ENCODE peak calls at places on chromosomes 5 and 9, in six cellular contexts. N is H1, Q is mesendoderm, T is GM12878, S is GM23248, X is H9. A is an unnamed sample.

GRCh38 chr9:113593682-113594281 is 130.3 kb downstream of the RGS3 start:
- DNase-seq in X (peak), T (no peak), N (peak), S (peak), Q (peak), A (peak)

GRCh38 chr5:2958976-2959375 is 207.5 kb upstream of the IRX2 start:
- DNase-seq in S (no peak), Q (no peak), T (no peak), X (no peak), N (no peak), A (no peak)

GRCh38 chr9:90141723-90142122 is 500.9 kb downstream of the DIRAS2 start:
- DNase-seq in S (peak), N (no peak), Q (peak), X (no peak), T (no peak), A (no peak)

GRCh38 chr5:163760498-163760897 is 255.1 kb downstream of the MAT2B start:
- DNase-seq in T (no peak), X (no peak), N (no peak), S (peak), Q (no peak), A (peak)

GRCh38 chr9:107137495-107138202 is 145.4 kb upstream of the RAD23B start:
- DNase-seq in Q (peak), N (no peak), S (peak), T (no peak), X (no peak), A (no peak)

GRCh38 chr5:59592101-59592500 is 301.4 kb downstream of the PDE4D start:
- DNase-seq in X (no peak), N (no peak), T (no peak), Q (no peak), S (peak), A (no peak)

GRCh38 chr9:129776938-129777768 is 24.3 kb upstream of the PTGES start:
- DNase-seq in S (peak), T (no peak), N (no peak), Q (peak), X (peak), A (peak)

GRCh38 chr5:161094411-161094810 is 242.4 kb upstream of the ATP10B start:
- DNase-seq in T (no peak), S (peak), N (no peak), Q (no peak), X (no peak), A (peak)

GRCh38 chr5:158198636-158199035 is 339.7 kb upstream of the CLINT1 start:
- DNase-seq in T (peak), X (no peak), Q (peak), S (no peak), N (no peak), A (no peak)

GRCh38 chr5:72844218-72844603 is 27.8 kb downstream of the TNPO1 start:
- DNase-seq in N (no peak), S (no peak), X (no peak), T (no peak), Q (no peak), A (no peak)

GRCh38 chr5:157539623-157540022 is 36.0 kb downstream of the ADAM19 start:
- DNase-seq in X (no peak), S (no peak), Q (no peak), N (no peak), T (no peak), A (no peak)

GRCh38 chr5:118249386-118249785 is 739.0 kb downstream of the DTWD2 start:
- DNase-seq in X (no peak), S (no peak), N (no peak), Q (no peak), T (no peak), A (no peak)

GRCh38 chr5:117732264-117732663 is 1157.6 kb upstream of the SEMA6A start:
- DNase-seq in N (no peak), X (no peak), S (no peak), T (no peak), Q (no peak), A (no peak)

GRCh38 chr9:72065076-72065475 is 4.7 kb upstream of the C9orf57 start:
- DNase-seq in S (no peak), N (no peak), T (no peak), Q (no peak), X (no peak), A (no peak)

GRCh38 chr9:93266521-93267001 is 82.6 kb downstream of the WNK2 start:
- DNase-seq in T (no peak), X (no peak), S (no peak), Q (no peak), N (no peak), A (no peak)

GRCh38 chr5:88674262-88675158 is 208.5 kb downstream of the MEF2C start:
- DNase-seq in S (peak), X (peak), N (peak), T (no peak), Q (peak), A (peak)

GRCh38 chr5:469752-470483 is 26.9 kb downstream of the EXOC3 start:
- DNase-seq in S (no peak), T (no peak), N (no peak), Q (no peak), X (no peak), A (no peak)

GRCh38 chr9:38687389-38687842 is 32.5 kb downstream of the FAM240B start:
- DNase-seq in N (no peak), S (no peak), X (peak), Q (no peak), T (no peak), A (peak)

GRCh38 chr5:57834829-57835554 is 352.4 kb upstream of the ACTBL2 start:
- DNase-seq in N (peak), T (no peak), Q (peak), X (peak), S (no peak), A (peak)

GRCh38 chr9:136279471-136279870 is 24.4 kb downstream of the CCDC187 start:
- DNase-seq in N (no peak), X (no peak), Q (no peak), S (no peak), T (no peak), A (no peak)

GRCh38 chr9:137836151-137836830 is 41.3 kb upstream of the CACNA1B start:
- DNase-seq in T (no peak), X (no peak), S (no peak), Q (no peak), N (no peak), A (no peak)

GRCh38 chr5:149853019-149853648 is 91.5 kb downstream of the PDE6A start:
- DNase-seq in N (peak), S (peak), T (no peak), X (peak), Q (peak), A (peak)

GRCh38 chr9:119601632-119602031 is 232.4 kb upstream of the BRINP1 start:
- DNase-seq in Q (no peak), X (no peak), N (no peak), T (no peak), S (no peak), A (no peak)

GRCh38 chr9:114804504-114804903 is 1.3 kb downstream of the TNFSF15 start:
- DNase-seq in S (peak), N (no peak), T (no peak), Q (no peak), X (no peak), A (peak)

GRCh38 chr9:130433947-130434262 is 10.9 kb upstream of the ASS1 start:
- DNase-seq in T (no peak), X (no peak), N (no peak), Q (no peak), S (no peak), A (no peak)

GRCh38 chr9:7028591-7028990 is 270.8 kb downstream of the KDM4C start:
- DNase-seq in S (peak), T (no peak), Q (no peak), N (no peak), X (no peak), A (no peak)

GRCh38 chr5:140020601-140021177 is 22.4 kb downstream of the NRG2 start:
- DNase-seq in S (peak), T (no peak), N (no peak), X (no peak), Q (no peak), A (no peak)
- H3K27ac ChIP-seq in S (no peak), T (no peak), N (no peak), X (no peak), Q (no peak), A (no peak)

DNA sequence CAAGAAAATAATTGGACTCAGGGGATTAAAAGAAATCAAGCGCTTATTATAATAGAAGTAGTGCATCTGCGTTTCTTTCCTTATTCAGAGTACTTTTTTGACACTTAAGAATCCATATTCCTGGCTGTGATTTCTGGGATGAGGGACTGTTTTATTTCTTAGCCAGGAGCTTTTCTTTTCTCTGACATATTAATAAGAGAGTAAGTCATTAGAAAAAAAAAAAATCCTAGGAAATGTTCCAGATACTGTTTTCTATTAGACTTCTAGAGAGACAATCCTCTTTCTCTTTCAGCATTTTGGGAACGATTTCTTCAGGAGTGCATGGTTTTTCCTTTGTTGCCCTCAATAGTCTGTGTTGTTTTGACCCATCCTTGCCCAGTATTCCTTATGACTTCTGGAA is 8.3 kb upstream of the ABCA1 start:
- DNase-seq in Q (no peak), N (no peak), X (no peak), T (no peak), S (no peak), A (no peak)
- H3K4me2 ChIP-seq in Q (no peak), N (no peak), X (no peak), T (no peak), S (no peak), A (no peak)

DNA sequence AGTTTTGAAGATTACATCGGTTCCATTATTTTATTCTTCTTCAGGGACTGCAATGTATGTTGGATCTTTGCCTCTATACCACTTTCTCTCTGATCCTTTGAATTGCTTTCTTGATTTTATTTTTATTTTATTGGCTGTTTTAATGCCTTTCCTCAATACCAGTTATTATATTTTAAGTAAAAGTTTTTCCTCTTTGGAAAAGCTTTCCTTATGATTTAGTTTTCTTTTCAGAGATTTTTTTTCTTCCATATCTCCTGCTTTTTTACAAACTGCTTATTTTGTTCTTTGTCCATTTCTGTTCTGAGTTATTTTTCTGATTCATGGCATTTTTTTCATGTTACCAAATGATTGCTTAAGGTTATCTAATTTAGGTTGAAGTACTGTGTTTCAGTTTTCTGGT is 11.5 kb downstream of the ZMAT2 start:
- DNase-seq in T (no peak), X (no peak), Q (no peak), N (no peak), S (no peak), A (no peak)
- H3K9ac ChIP-seq in T (no peak), X (no peak), Q (no peak), N (no peak), S (no peak), A (no peak)

GRCh38 chr5:179171251-179171815 is 111.2 kb downstream of the ZNF354C start:
- DNase-seq in N (no peak), X (no peak), S (no peak), Q (no peak), T (no peak), A (no peak)
- H3K27ac ChIP-seq in N (no peak), X (no peak), S (no peak), Q (no peak), T (no peak), A (no peak)

DNA sequence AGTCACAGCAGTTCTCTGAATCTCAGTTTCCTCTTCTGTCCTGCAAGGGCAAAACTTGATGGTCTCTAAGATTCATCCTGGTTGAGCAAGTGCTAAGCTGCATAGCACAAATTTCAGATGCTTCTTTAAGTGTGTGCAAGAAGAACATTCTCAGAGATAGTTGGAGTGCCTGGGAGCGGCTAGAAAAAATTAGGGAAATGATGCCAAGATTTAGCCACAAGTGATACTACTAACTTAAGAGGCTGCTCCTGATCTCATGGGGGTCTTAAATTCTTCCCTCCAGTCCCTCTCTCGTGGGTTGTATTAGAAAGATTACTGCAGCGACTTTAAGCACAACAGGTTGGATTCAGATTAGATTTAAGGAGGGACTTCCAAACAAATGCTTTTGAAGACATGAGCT is 24.2 kb downstream of the INSYN2B start:
- DNase-seq in N (no peak), T (no peak), Q (no peak), S (no peak), X (no peak), A (peak)
- H3K4me2 ChIP-seq in N (no peak), T (no peak), Q (no peak), S (no peak), X (no peak), A (no peak)

GRCh38 chr9:70441622-70442021 is 27.2 kb upstream of the KLF9 start:
- DNase-seq in N (no peak), S (no peak), X (no peak), Q (no peak), T (no peak), A (no peak)

GRCh38 chr9:70444904-70445303 is 30.4 kb upstream of the KLF9 start:
- DNase-seq in T (no peak), X (no peak), N (no peak), Q (no peak), S (peak), A (no peak)

GRCh38 chr9:70438341-70438924 is 24.0 kb upstream of the KLF9 start:
- DNase-seq in X (no peak), S (peak), T (no peak), Q (peak), N (no peak), A (peak)

GRCh38 chr9:70439991-70440706 is 25.7 kb upstream of the KLF9 start:
- DNase-seq in Q (no peak), T (no peak), S (peak), X (no peak), N (no peak), A (peak)

GRCh38 chr9:70442328-70442848 is 27.9 kb upstream of the KLF9 start:
- DNase-seq in Q (no peak), S (no peak), X (no peak), T (no peak), N (no peak), A (no peak)
- H3K9ac ChIP-seq in Q (no peak), S (no peak), X (no peak), T (no peak), N (no peak), A (no peak)

DNA sequence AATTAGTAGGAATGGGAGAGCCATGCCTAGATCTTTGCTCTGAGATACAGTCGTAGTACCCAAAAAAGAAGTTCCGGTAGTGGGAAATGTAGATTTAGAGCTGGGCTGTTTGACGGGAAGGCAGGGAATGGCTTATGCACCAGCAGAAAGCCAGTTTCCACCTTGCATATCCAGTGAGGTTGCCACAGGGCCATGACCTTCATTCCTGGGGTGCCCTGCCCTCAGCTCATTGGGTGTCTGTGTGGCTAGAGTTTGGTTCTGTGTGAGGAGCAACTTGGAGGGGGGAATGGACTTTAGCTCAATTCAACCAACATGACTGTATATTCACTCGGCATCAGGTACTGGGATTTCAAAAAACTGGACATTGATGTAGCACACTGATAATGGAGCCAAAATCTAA is 300.1 kb downstream of the MLLT3 start:
- DNase-seq in X (no peak), N (no peak), T (no peak), Q (no peak), S (no peak), A (no peak)
- H3K27ac ChIP-seq in X (no peak), N (no peak), T (no peak), Q (no peak), S (no peak), A (no peak)

GRCh38 chr5:92553326-92553725 is 1027.7 kb downstream of the NR2F1-AS1 start:
- DNase-seq in Q (no peak), X (no peak), T (no peak), N (no peak), S (peak), A (no peak)
- H3K4me2 ChIP-seq in Q (no peak), X (no peak), T (no peak), N (no peak), S (peak), A (peak)

GRCh38 chr5:39073759-39074008 is 515 bp downstream of the RICTOR start:
- DNase-seq in Q (no peak), X (no peak), T (no peak), N (no peak), S (no peak), A (no peak)

GRCh38 chr5:39076757-39077475 is 2.7 kb upstream of the RICTOR start:
- DNase-seq in N (no peak), T (peak), X (no peak), S (peak), Q (no peak), A (peak)

GRCh38 chr5:39074009-39074886 is at the start of gene RICTOR:
- DNase-seq in T (peak), Q (peak), X (peak), N (peak), S (peak), A (peak)

GRCh38 chr5:39079147-39079546 is 4.9 kb upstream of the RICTOR start:
- DNase-seq in T (no peak), X (no peak), N (no peak), S (no peak), Q (no peak), A (no peak)

GRCh38 chr5:39076101-39076756 is 2.0 kb upstream of the RICTOR start:
- DNase-seq in S (no peak), Q (no peak), T (no peak), X (no peak), N (no peak), A (no peak)
- H3K9ac ChIP-seq in S (peak), Q (no peak), T (peak), X (no peak), N (no peak), A (peak)

DNA sequence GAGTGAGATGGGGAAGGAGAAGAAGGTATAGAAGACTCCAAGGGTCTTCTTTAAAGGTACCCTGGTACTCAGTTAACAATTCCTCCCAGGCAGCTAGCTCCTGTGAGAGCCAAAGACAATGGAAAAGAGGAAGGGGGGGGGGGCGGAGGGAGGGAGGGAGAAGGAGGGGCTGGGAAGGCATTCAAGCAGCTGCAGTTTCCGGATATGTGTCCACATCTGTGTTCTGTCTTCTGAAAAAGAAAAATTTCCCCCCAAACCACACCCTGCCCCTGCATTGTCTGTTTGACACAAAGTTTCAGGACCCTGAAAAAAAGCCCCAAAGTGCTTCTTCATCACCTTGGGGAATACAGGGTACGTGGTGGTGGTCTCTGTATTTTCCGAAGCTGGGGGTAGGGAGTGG is 11.1 kb downstream of the SPRY4 start:
- DNase-seq in S (no peak), N (no peak), X (no peak), Q (no peak), T (no peak), A (no peak)
- H3K27ac ChIP-seq in S (no peak), N (no peak), X (no peak), Q (no peak), T (no peak), A (no peak)